ENCODE peak calls at places on chromosomes 11 and 22, in six cellular contexts. Q, C, X, T, Z and R are unnamed samples.

GRCh38 chr11:104653011-104653806 is 245.1 kb downstream of the CASP12 start:
- DNase-seq in Z (no peak), X (no peak), Q (no peak), T (no peak), C (no peak), R (peak)

GRCh38 chr11:87290304-87290922 is 252.7 kb downstream of the TMEM135 start:
- DNase-seq in X (peak), T (peak), Z (no peak), Q (peak), C (no peak), R (peak)

GRCh38 chr11:65642014-65642671 is 4.2 kb downstream of the SIPA1 start:
- DNase-seq in T (no peak), C (peak), Q (no peak), Z (no peak), X (peak), R (no peak)

GRCh38 chr11:68454767-68455166 is 5.8 kb upstream of the PPP6R3 start:
- DNase-seq in T (no peak), Z (no peak), Q (no peak), C (peak), X (no peak), R (no peak)

GRCh38 chr11:134119094-134119493 is 50.2 kb downstream of the JAM3 start:
- DNase-seq in T (peak), Q (peak), X (no peak), Z (no peak), C (no peak), R (peak)

GRCh38 chr11:86818466-86819282 is 18.3 kb downstream of the PRSS23 start:
- DNase-seq in T (peak), X (no peak), C (no peak), Q (peak), Z (no peak), R (peak)

GRCh38 chr11:109123811-109124787 is 297.9 kb upstream of the C11orf87 start:
- DNase-seq in Z (no peak), X (no peak), T (no peak), Q (peak), C (peak), R (no peak)

GRCh38 chr11:84468255-84468654 is 1158.9 kb downstream of the DLG2 start:
- DNase-seq in Z (no peak), X (peak), T (no peak), C (no peak), Q (no peak), R (no peak)

GRCh38 chr11:40384991-40385390 is 1074.5 kb downstream of the LRRC4C start:
- DNase-seq in T (no peak), Q (peak), Z (no peak), X (no peak), C (no peak), R (peak)

GRCh38 chr22:46533434-46533833 is 4.0 kb downstream of the CELSR1 start:
- DNase-seq in X (no peak), C (peak), Z (no peak), T (peak), Q (no peak), R (no peak)

GRCh38 chr11:26076591-26076990 is 255.3 kb upstream of the ANO3 start:
- DNase-seq in Q (no peak), T (no peak), Z (no peak), C (no peak), X (no peak), R (no peak)

GRCh38 chr11:59429924-59430516 is 3.8 kb upstream of the OR5A2 start:
- DNase-seq in Z (no peak), C (no peak), T (peak), X (peak), Q (peak), R (peak)

GRCh38 chr11:76166314-76166713 is 40.0 kb downstream of the WNT11 start:
- DNase-seq in X (no peak), Z (no peak), C (no peak), Q (no peak), T (no peak), R (peak)

GRCh38 chr11:44766112-44766971 is 39.6 kb downstream of the TSPAN18 start:
- DNase-seq in T (no peak), C (peak), Z (no peak), X (no peak), Q (peak), R (peak)

GRCh38 chr11:75982309-75982708 is 167.3 kb downstream of the UVRAG start:
- DNase-seq in C (no peak), Z (no peak), X (no peak), T (no peak), Q (no peak), R (no peak)

GRCh38 chr11:108606495-108607160 is 13.1 kb upstream of the EXPH5 start:
- DNase-seq in T (peak), Q (peak), Z (no peak), C (no peak), X (no peak), R (no peak)

GRCh38 chr11:128848815-128849455 is 18.2 kb downstream of the KCNJ1 start:
- DNase-seq in C (peak), T (peak), X (peak), Z (no peak), Q (peak), R (peak)

GRCh38 chr22:22999473-22999872 is 70.8 kb upstream of the GNAZ start:
- DNase-seq in T (no peak), X (no peak), C (no peak), Z (no peak), Q (no peak), R (no peak)

GRCh38 chr22:44410396-44411056 is 87.5 kb downstream of the RTL6 start:
- DNase-seq in Q (no peak), X (no peak), C (peak), T (no peak), Z (no peak), R (no peak)

GRCh38 chr22:19637405-19638281 is 76.7 kb upstream of the SEPTIN5 start:
- DNase-seq in Z (no peak), C (peak), X (no peak), T (no peak), Q (no peak), R (no peak)

GRCh38 chr22:18970180-18970947 is 34.3 kb upstream of the PRODH start:
- DNase-seq in Z (no peak), T (peak), C (peak), Q (no peak), X (peak), R (peak)

GRCh38 chr22:28004021-28004420 is 85.0 kb upstream of the PITPNB start:
- DNase-seq in X (no peak), T (no peak), Z (no peak), C (no peak), Q (no peak), R (no peak)

GRCh38 chr11:7965386-7965785 is at the start of gene NLRP10:
- DNase-seq in T (peak), Z (no peak), C (no peak), Q (peak), X (no peak), R (peak)

GRCh38 chr22:46432164-46433068 is 96.9 kb downstream of the TRMU start:
- DNase-seq in C (no peak), T (no peak), Z (no peak), X (no peak), Q (no peak), R (no peak)

GRCh38 chr11:109251230-109251629 is 170.8 kb upstream of the C11orf87 start:
- DNase-seq in X (no peak), Q (no peak), T (no peak), C (no peak), Z (no peak), R (no peak)

GRCh38 chr11:2564008-2564530 is 119.3 kb downstream of the KCNQ1 start:
- DNase-seq in Q (no peak), Z (no peak), X (no peak), C (no peak), T (peak), R (no peak)

GRCh38 chr22:31692186-31692886 is 30.3 kb upstream of the PISD start:
- DNase-seq in C (no peak), Z (no peak), X (no peak), T (no peak), Q (peak), R (peak)

GRCh38 chr11:64672875-64673274 is 50.1 kb downstream of the NRXN2 start:
- DNase-seq in C (no peak), Q (no peak), Z (no peak), T (no peak), X (no peak), R (no peak)

GRCh38 chr11:22786475-22786874 is 43.1 kb downstream of the SVIP start:
- DNase-seq in Z (no peak), X (no peak), T (no peak), C (no peak), Q (no peak), R (no peak)

GRCh38 chr11:96778272-96778671 is 388.5 kb downstream of the JRKL start:
- DNase-seq in Q (no peak), Z (no peak), C (no peak), X (no peak), T (no peak), R (no peak)

GRCh38 chr11:3984896-3985295 is 109.7 kb upstream of the RRM1 start:
- DNase-seq in T (no peak), Q (peak), C (peak), X (peak), Z (peak), R (peak)

GRCh38 chr11:111539426-111540113 is 950 bp upstream of the LAYN start:
- DNase-seq in C (no peak), T (peak), X (no peak), Z (no peak), Q (no peak), R (peak)

DNA sequence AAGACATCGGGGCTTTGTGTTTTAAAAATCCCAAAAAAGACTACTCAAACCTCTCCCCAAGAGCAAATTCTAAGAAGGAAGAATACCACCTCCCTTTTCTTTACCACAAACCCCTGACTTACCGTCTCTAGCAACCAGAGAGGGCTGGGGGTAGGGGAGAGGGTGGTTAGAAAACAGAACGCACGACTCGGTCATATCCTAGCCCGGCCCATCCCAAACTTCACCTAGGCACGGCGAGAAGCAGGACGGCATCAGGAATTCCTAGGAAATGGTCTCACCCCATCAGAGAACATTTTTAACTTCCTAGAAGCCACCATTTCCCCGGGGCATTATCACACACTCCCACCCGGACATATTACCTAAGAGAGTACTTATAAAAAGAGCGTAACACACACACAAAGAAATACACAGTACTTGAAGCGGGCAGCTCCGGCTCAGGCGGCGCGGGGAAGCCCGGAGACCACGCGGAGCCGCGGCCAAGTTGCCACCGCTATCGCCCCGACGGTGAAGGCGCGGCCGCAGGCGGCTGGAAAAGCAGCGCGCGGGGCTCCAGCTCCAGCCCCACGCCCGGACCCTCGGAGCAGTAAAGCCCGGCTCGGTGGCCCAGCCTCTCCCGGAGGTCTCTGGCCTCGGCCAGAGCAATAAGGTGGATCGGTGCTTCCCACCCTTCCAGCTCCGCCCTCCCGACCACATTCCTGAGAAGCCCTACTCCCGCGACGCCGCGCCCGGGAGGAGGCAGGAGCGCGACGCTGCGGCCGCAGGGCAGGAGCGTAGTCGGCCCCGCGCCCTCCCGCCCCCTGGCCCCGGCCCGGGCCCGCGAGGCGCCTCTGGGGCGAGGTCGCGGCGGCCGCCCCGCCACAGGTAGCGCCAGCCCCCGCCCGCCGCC is 897 bp downstream of the RRAS2 start:
- DNase-seq in Q (peak), C (peak), T (peak), X (peak), Z (no peak), R (peak)
- H2AFZ ChIP-seq in Q (peak), C (no peak), T (peak), X (peak), Z (no peak), R (peak)

DNA sequence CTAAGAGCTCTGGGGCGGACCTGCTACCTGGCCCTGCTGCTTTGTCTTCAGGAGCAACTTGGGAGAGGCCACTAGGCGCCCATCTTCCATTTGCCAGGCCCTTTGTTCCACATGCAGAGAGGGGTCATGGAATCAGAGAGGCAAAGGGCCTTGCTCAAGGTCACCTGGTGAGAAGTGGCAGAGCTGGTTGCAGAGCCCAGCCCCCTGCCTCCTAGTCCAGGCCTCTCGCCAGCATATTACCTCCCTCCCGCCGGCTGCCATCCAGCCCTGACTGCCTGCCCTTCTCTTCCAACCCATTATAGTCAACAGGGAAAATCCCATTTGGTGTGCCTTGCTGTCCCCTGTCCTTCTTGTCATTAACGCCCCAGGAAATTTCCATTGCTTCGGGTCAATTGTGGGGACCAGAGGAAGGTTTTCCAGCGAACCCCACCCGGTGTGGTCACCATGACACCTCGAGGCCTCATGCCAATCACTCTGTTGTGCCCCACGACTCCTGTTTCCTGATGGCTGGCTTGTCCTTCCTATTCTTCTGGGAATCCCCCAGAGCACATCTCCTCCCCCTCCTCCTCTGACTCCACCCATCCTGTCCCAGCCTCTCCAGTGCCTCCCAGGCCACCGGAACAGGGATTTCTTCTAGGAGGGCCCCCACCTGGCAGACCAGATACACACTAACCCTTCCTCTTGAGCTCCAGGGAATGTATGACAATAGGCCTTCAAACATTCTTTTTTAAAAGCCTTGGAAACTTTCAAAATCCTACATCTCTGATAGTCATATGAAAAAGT is 77.0 kb downstream of the NECTIN1 start:
- DNase-seq in T (no peak), Q (no peak), Z (no peak), C (peak), X (no peak), R (no peak)
- H3K4ac ChIP-seq in T (no peak), Q (no peak), Z (no peak), C (no peak), X (no peak), R (no peak)

GRCh38 chr11:89220684-89221339 is 43.1 kb downstream of the TYR start:
- DNase-seq in X (no peak), Q (no peak), Z (no peak), T (peak), C (peak), R (no peak)
- H2AFZ ChIP-seq in X (no peak), Q (no peak), Z (no peak), T (no peak), C (no peak), R (no peak)

DNA sequence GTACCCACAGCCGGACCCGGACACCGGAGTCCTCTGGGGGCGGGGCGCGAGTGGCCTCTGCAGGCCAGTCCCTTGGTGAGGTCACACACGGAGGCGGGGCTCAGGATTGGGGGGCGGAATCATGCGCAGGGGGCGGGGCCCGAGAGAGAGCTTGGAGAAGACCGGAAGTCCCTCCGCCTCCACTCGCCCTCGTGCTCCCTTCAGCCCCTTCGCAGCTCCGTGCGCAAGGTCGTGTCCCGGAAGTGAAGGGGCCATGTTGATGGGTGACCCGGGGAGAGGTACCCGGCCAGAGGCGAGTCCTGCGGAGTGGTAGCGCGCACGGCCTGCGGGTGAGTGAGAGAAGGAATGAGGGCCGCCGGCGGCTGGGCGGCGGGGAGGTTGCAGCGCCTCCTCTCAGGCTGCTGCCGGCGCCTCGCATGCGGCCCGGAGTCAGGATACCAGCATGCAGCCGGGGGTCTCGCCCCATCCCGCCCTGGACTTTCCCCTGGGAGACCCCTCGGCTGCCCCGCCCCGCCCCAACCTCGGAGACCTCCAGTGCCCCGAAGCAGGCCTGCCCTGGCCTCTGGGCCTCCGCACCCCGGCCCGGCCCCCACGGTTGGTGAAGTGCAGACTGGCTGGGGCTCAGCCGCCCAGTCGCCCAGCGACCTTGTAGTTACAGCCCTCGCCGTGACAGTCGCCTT is at the start of gene MIEF1:
- DNase-seq in T (peak), Z (peak), C (peak), Q (peak), X (peak), R (peak)
- H3K4ac ChIP-seq in T (peak), Z (peak), C (no peak), Q (peak), X (no peak), R (peak)

GRCh38 chr22:42648017-42648367 is 1.2 kb downstream of the CYB5R3 start:
- DNase-seq in C (no peak), T (no peak), Q (no peak), X (no peak), Z (no peak), R (no peak)

GRCh38 chr22:42646569-42647525 is 2.3 kb downstream of the CYB5R3 start:
- DNase-seq in Z (no peak), C (no peak), X (no peak), Q (no peak), T (no peak), R (no peak)

GRCh38 chr22:42651134-42651533 is 1.9 kb upstream of the CYB5R3 start:
- DNase-seq in Z (no peak), X (no peak), T (no peak), Q (peak), C (no peak), R (peak)

GRCh38 chr22:42649261-42650056 is at the start of gene CYB5R3:
- DNase-seq in X (peak), T (peak), Q (peak), Z (peak), C (peak), R (peak)

DNA sequence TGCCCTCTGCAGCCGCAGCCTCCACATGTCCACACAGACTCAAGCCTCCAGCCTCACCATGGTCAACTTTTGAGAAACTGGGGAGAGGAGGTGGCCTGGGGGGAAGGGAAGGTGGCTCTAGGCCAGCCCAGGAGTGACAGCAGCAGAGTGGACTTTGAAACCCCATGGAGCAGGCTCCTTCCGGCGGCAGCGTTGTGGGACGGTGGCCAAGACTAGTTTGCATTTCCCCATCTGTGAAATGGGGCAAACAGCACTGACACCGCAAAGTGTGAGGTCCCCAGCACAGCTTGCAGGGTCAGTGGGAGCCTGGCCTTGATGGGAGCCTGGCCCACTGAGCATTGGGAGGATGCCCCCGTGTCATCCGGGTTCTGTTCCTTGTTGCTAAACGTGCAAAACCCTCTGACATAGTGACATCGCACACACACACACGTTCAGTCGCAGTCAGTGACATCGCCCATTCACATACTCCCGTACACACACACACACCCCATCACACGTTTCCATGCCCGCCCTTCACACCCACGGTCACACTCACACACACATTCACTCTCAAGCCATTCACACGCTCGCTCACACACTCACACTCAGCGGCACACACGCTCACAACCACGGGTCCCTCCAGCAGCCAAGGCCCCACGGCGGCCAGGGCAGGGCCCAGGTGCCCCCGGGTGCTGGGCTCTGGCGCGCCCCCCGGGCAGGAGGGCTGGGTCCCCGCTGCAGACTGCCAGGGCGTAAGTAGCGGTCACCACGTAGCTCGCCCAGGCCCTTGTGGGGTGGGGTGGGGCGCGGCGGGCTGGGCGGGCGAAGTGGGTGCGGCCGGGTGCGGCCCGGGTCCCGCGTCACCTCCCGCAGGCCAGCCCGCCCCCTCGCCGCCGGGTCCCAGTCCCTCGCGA is 578 bp downstream of the CYB5R3 start:
- DNase-seq in T (peak), X (no peak), Z (no peak), C (no peak), Q (no peak), R (peak)
- H2AFZ ChIP-seq in T (peak), X (peak), Z (no peak), C (no peak), Q (peak), R (peak)

GRCh38 chr11:118922745-118923627 is 2.7 kb downstream of the BCL9L start:
- DNase-seq in C (peak), X (no peak), T (no peak), Q (no peak), Z (no peak), R (peak)
- H3K4ac ChIP-seq in C (no peak), X (no peak), T (peak), Q (peak), Z (no peak), R (peak)

GRCh38 chr22:24727218-24727851 is 47.2 kb downstream of the PIWIL3 start:
- DNase-seq in Q (peak), C (no peak), X (no peak), T (no peak), Z (no peak), R (peak)

GRCh38 chr22:24731786-24732185 is 42.7 kb downstream of the PIWIL3 start:
- DNase-seq in Q (no peak), Z (no peak), C (no peak), T (no peak), X (no peak), R (no peak)

GRCh38 chr22:24726848-24727217 is 47.7 kb downstream of the PIWIL3 start:
- DNase-seq in Z (no peak), Q (no peak), X (no peak), C (no peak), T (no peak), R (no peak)

GRCh38 chr22:24728790-24729637 is 45.5 kb downstream of the PIWIL3 start:
- DNase-seq in Z (no peak), T (no peak), X (no peak), C (no peak), Q (peak), R (peak)

GRCh38 chr22:24730864-24731263 is 43.7 kb downstream of the PIWIL3 start:
- DNase-seq in Q (no peak), Z (peak), T (no peak), C (no peak), X (no peak), R (no peak)
- H2AFZ ChIP-seq in Q (no peak), Z (no peak), T (no peak), C (no peak), X (peak), R (no peak)

GRCh38 chr11:832529-833113 is at the start of gene CD151:
- DNase-seq in T (peak), Q (peak), X (no peak), Z (no peak), C (peak), R (peak)
- H3K4ac ChIP-seq in T (peak), Q (peak), X (peak), Z (peak), C (no peak), R (peak)